ENCODE peak calls at places on chromosome 19, in four cellular contexts. I, P, D and R are unnamed samples.

GRCh38 chr19:50328257-50329145 is 676 bp downstream of the KCNC3 start:
- DNase-seq in I (no peak), P (peak), D (no peak), R (no peak)

GRCh38 chr19:57271280-57271679 is 9.0 kb upstream of the ZNF460 start:
- DNase-seq in I (no peak), P (no peak), D (no peak), R (no peak)

GRCh38 chr19:10431943-10432735 is 11.8 kb downstream of the PDE4A start:
- DNase-seq in I (peak), P (no peak), D (no peak), R (no peak)

GRCh38 chr19:12156254-12157058 is at the start of gene ZNF625:
- DNase-seq in I (peak), P (peak), D (peak), R (peak)

GRCh38 chr19:7617172-7617571 is 12.2 kb downstream of the XAB2 start:
- DNase-seq in I (no peak), P (no peak), D (no peak), R (no peak)

GRCh38 chr19:4083677-4084546 is 17.2 kb upstream of the ZBTB7A start:
- DNase-seq in I (no peak), P (no peak), D (no peak), R (no peak)

GRCh38 chr19:52590728-52591127 is 20.6 kb downstream of the ZNF701 start:
- DNase-seq in I (no peak), P (no peak), D (no peak), R (no peak)

GRCh38 chr19:14082675-14082960 is 3.0 kb downstream of the C19orf67 start:
- DNase-seq in I (no peak), P (no peak), D (no peak), R (no peak)

GRCh38 chr19:47239152-47239551 is 8.2 kb upstream of the BBC3 start:
- DNase-seq in I (no peak), P (no peak), D (no peak), R (no peak)

GRCh38 chr19:5155586-5156210 is 184.9 kb downstream of the PTPRS start:
- DNase-seq in I (no peak), P (no peak), D (no peak), R (no peak)

GRCh38 chr19:55173717-55174409 is 6.2 kb downstream of the SYT5 start:
- DNase-seq in I (peak), P (peak), D (no peak), R (peak)

GRCh38 chr19:28213476-28214082 is 999.4 kb downstream of the UQCRFS1 start:
- DNase-seq in I (no peak), P (no peak), D (no peak), R (no peak)

GRCh38 chr19:49200238-49200862 is 42.8 kb downstream of the TRPM4 start:
- DNase-seq in I (no peak), P (no peak), D (no peak), R (no peak)

GRCh38 chr19:9342610-9343304 is 18.8 kb downstream of the ZNF559 start:
- DNase-seq in I (no peak), P (no peak), D (no peak), R (no peak)

GRCh38 chr19:4521170-4521887 is 3.0 kb upstream of the PLIN4 start:
- DNase-seq in I (no peak), P (no peak), D (no peak), R (no peak)

GRCh38 chr19:5960005-5961001 is 17.6 kb downstream of the RANBP3 start:
- DNase-seq in I (peak), P (no peak), D (no peak), R (no peak)

GRCh38 chr19:48624067-48624594 is 4.8 kb downstream of the SPHK2 start:
- DNase-seq in I (peak), P (peak), D (peak), R (peak)

GRCh38 chr19:4573682-4574081 is 14.2 kb upstream of the SEMA6B start:
- DNase-seq in I (no peak), P (no peak), D (no peak), R (no peak)

GRCh38 chr19:30667746-30668145 is 295.6 kb downstream of the ZNF536 start:
- DNase-seq in I (no peak), P (no peak), D (no peak), R (no peak)

GRCh38 chr19:30668521-30669155 is 296.5 kb downstream of the ZNF536 start:
- DNase-seq in I (no peak), P (no peak), D (no peak), R (no peak)

GRCh38 chr19:30670011-30670329 is 297.8 kb downstream of the ZNF536 start:
- DNase-seq in I (no peak), P (no peak), D (no peak), R (peak)

GRCh38 chr19:30670562-30671513 is 298.7 kb downstream of the ZNF536 start:
- DNase-seq in I (no peak), P (no peak), D (no peak), R (no peak)

GRCh38 chr19:30669329-30670010 is 297.3 kb downstream of the ZNF536 start:
- DNase-seq in I (peak), P (peak), D (no peak), R (peak)
- TF ChIP-seq CTCF in I (peak), P (peak), D (peak), R (peak)

GRCh38 chr19:45733160-45733810 is at the start of gene MEIOSIN:
- DNase-seq in I (no peak), P (no peak), D (no peak), R (no peak)

GRCh38 chr19:45729774-45730388 is 815 bp downstream of the FBXO46 start:
- DNase-seq in I (no peak), P (no peak), D (no peak), R (no peak)

DNA sequence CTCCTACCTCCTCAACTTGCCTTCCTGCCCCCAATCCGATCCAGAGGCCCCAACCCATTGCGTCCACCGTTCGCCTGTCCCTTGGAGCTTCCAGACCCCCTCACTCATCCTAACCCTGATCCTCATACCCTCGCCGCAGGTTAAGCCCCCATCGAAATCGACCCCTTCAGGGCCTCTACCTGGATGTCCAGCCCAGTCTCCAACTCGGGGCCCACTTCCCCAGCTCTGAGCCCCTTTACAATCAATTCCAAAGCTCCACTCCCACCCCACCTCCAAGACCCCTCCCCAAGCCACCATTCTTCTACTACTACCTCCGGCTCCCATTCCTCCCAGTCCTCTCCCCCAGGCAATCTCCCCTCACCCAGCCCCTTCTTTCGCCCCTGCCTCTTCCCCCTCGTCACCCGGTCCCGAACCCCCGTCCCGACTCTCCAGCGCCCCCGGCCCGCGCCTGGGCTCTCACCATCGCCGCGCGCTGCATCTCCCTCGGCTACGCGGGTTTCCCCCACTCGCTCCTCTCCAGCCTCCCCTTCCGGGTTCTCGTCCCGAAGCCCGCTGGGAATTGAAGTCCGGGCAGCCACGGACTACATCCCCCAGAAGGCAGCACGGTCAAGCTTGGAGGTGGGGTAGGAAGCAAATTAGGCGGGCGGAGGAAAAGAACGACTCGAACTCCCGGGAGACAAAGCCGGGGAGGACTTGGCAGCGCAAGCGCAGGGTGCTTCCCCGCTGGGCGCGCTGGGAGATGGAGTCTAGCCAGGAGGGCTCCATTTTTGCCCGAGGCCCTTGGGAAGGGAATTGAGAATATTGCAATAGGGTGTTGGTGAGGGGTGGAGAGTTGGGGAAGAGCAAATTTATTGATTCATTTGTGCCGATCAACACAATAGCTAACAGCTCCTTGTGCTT is at the start of gene FBXO46:
- DNase-seq in I (peak), P (peak), D (peak), R (peak)
- TF ChIP-seq CTCF in I (no peak), P (no peak), D (no peak), R (peak)

GRCh38 chr19:17347877-17348276 is 10.5 kb downstream of the GTPBP3 start:
- DNase-seq in I (no peak), P (no peak), D (no peak), R (no peak)
- TF ChIP-seq CTCF in I (no peak), P (no peak), D (no peak), R (no peak)

DNA sequence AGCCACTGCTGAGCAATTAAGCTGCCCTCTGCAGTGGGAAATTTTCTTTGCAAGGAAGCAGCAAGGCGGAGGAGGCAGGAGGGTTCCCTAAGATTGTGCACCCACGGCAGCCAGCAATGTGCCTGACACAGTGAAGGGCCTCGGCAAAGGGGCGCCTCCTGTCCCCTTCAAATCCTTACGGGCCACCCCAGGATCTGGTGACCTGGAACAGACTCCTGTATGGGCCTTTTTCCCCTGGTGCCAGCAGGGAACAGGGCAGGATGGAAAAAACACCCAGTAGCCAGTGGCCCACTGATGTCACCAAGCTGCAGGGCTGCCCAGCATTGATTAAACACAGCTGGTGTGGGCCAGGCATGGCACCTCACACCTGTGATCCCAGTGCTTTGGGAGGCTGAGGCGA is 86.7 kb downstream of the GNG7 start:
- DNase-seq in I (no peak), P (no peak), D (no peak), R (no peak)
- TF ChIP-seq CTCF in I (no peak), P (no peak), D (no peak), R (no peak)

DNA sequence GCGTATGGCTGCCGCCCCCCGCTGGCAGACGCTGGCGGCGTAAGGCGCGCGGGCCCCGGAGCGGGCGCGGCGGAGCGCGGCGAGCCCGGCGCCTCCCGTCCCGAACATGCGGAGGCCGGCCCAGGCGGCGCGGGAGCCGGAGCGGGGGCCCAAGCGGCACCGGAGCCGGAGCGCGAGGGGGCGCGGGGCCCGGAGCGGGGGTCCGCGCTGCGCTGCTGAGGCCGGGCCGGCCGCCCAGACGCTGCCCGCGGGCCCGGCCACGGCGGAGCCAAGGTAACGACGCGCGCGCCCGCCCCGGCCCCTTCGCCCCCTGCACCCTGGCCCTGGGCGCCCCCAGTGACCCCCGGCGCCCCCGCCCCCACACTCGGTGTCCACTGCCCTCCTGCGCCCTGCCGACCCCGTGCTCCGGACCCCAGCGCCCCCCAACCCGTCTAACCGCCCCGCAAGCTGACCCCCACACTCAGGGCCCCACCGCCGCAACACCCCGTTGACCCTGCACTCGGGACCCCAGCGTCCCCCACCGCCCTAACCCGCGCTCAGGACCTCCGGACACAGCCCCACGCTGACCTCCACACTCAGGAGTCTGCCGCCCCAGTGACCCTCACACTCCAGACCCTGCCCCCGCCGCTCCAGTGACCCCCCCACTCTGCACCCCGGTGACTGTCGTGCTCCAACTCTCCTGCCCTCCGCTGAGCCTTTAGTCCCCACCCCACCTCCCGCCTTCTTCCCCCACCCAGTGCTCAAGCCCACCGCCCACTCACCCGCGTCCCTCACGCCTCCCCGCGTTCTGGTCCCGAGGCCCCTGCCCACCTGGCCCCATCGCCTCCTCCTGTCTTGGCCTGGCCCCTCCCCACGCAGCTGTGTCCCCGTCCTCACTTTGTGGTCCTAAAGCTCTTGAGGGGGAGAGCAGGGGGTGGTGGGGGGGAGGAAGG is at the start of gene CSNK1G2:
- DNase-seq in I (no peak), P (no peak), D (no peak), R (peak)
- TF ChIP-seq CTCF in I (no peak), P (no peak), D (no peak), R (no peak)

GRCh38 chr19:35655600-35655999 is 7.5 kb downstream of the COX6B1 start:
- DNase-seq in I (no peak), P (no peak), D (no peak), R (no peak)

GRCh38 chr19:35663981-35664380 is 2.3 kb upstream of the UPK1A start:
- DNase-seq in I (no peak), P (no peak), D (no peak), R (no peak)

GRCh38 chr19:35656700-35657099 is 8.6 kb downstream of the COX6B1 start:
- DNase-seq in I (no peak), P (no peak), D (no peak), R (no peak)

GRCh38 chr19:35661995-35662340 is 4.3 kb upstream of the UPK1A start:
- DNase-seq in I (no peak), P (no peak), D (no peak), R (no peak)

GRCh38 chr19:35657904-35658700 is 8.2 kb upstream of the UPK1A start:
- DNase-seq in I (no peak), P (no peak), D (no peak), R (no peak)
- TF ChIP-seq CTCF in I (no peak), P (no peak), D (no peak), R (no peak)

DNA sequence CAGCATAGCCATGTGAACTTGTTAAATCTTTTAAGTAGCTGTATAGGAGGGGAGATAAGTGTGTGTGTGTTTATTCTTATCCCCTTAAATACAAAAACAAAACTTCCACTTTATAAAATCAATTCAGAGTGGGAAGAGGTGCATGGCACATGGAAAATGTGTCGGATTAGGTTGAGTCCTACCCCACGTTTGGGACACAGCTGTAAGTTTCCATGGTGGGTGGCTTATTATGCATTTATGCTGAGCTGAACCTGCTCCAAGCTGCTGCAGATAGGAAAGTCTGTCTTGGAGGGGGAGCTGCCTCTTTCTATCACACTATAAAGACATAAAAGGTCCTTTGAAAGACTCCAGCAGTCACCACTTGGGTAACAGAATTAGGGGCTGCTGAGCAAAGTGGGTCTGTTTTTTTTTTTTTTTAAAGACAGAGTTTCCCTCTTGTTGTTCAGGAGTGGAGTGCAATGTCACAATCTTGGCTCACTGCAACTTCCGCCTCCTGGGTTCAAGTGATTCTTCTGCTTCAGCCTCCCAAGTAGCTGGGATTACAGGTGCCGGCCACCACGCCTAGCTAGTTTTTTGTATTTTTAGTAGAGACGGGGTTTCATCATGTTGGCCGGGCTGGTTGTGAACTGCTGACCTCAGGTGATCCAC is 15.2 kb downstream of the ACTN4 start:
- DNase-seq in I (no peak), P (no peak), D (no peak), R (no peak)
- TF ChIP-seq CTCF in I (no peak), P (no peak), D (no peak), R (no peak)

DNA sequence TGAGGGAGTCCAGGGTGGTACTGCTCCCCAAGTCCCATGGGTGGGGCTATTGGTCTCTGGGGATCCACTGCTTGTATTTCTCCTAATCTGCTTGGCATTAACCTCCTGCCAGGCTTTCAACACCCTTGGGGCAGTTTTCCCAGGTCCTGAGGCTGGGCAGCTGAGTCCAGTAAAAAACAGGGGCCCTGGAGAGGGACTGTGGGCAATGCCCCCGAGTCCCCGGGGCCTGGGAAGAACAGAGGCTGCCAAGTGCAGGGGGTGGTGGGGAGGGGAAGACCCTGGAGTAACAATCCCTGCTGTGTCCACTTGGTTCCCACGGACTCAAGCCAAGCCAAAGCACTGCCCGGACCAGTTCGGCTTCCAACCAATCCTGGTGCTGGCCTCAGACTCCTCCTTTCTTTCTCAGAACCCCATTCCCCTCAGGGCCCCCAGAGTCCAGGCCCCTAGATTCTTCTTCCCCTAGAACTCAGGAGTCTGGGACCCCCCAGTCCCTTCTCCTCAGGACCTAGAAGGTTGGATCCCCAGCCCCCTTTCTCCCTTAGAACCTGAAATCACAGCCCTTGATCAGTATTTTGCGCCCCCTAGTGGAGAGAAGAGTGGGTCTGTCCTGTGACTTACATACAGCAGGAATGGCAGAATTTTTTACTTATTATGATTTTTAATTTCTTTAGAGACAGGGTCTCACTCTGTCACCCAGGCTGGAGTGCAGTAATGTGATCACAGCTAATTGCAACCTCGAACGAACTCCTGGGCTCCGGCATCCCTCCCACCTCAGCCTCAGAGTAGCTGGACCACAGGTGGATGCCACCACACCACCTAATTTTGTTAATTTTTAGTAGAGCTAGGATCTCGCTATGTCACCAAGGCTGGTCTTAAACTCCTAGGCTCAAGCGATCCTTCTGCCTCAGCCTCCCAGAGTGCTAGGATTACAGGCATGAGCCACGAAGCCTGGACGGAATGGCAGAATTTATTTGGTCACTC is 3.7 kb upstream of the CLPTM1 start:
- DNase-seq in I (peak), P (peak), D (peak), R (peak)
- TF ChIP-seq CTCF in I (peak), P (peak), D (peak), R (peak)

GRCh38 chr19:43705729-43706128 is 10.1 kb upstream of the IRGC start:
- DNase-seq in I (no peak), P (no peak), D (no peak), R (no peak)
- TF ChIP-seq CTCF in I (no peak), P (no peak), D (no peak), R (no peak)